ENCODE peak calls at places on chromosomes 1 and 21, in seven cellular contexts. G is heart left ventricle, H is uterus, D is tibial nerve, F is Caco-2, J is left lung, T is cardiac muscle cell. L is an unnamed sample. For H3K9me3, the result is how much of the 10 kb centered on the place peaks cover.

GRCh38 chr1:94418664-94419655 is 771 bp downstream of the ABCD3 start:
- DNase-seq in G (peak), H (peak), D (peak), F (no peak), J (peak), T (peak), L (peak)

GRCh38 chr21:45883090-45883489 is 98.5 kb upstream of the COL6A1 start:
- DNase-seq in G (no peak), H (no peak), D (no peak), F (no peak), J (no peak), T (no peak), L (no peak)

GRCh38 chr1:41073971-41074370 is 52.4 kb upstream of the SLFNL1 start:
- DNase-seq in G (no peak), H (no peak), D (no peak), F (no peak), J (no peak), T (peak), L (no peak)

GRCh38 chr1:21594935-21595897 is 73.9 kb downstream of the RAP1GAP start:
- DNase-seq in G (peak), H (no peak), D (peak), F (peak), J (peak), T (peak), L (peak)

GRCh38 chr1:47224676-47225399 is 7.2 kb downstream of the TAL1 start:
- DNase-seq in G (no peak), H (peak), D (no peak), F (no peak), J (no peak), T (no peak), L (no peak)

GRCh38 chr1:44894591-44894990 is 51.5 kb upstream of the PTCH2 start:
- DNase-seq in G (no peak), H (no peak), D (no peak), F (no peak), J (no peak), T (peak), L (no peak)

GRCh38 chr1:151512801-151513625 is 1.8 kb downstream of the CGN start:
- DNase-seq in G (no peak), H (no peak), D (no peak), F (peak), J (peak), T (no peak), L (no peak)

GRCh38 chr1:204102719-204103118 is 29.8 kb downstream of the SOX13 start:
- DNase-seq in G (no peak), H (no peak), D (no peak), F (no peak), J (no peak), T (no peak), L (no peak)

GRCh38 chr1:53936430-53936829 is 9.1 kb downstream of the IFT25 start:
- DNase-seq in G (no peak), H (no peak), D (no peak), F (no peak), J (no peak), T (no peak), L (no peak)

GRCh38 chr1:152880316-152880715 is 2.2 kb downstream of the SMCP start:
- DNase-seq in G (no peak), H (no peak), D (no peak), F (no peak), J (no peak), T (no peak), L (no peak)
- H3K9me3 ChIP-seq in G (under half), H (under half), D (under half), F (under half), J (under half), T (under half), L (under half)

DNA sequence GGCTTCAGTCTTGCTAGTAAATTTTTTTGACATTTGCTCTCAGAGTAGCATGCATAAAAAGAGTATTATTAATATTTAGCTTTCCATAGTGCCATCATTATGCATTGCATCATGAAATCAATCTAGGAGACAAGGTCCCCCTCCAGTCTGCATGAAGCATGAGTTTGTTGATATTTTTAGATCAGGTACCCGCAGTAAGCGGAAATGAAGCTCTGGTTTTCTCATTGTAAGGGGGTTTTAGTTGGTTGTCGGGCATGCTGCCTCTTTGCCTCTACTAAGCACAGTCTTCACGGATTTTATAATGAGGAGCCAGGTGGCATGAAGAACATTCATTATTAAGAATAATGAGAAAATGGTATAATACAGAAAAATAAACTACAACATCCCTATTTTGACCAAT is 12.6 kb upstream of the PRDM2 start:
- DNase-seq in G (no peak), H (no peak), D (no peak), F (no peak), J (no peak), T (no peak), L (no peak)
- H3K4me3 ChIP-seq in G (no peak), H (no peak), D (no peak), F (no peak), J (no peak), T (no peak), L (no peak)

DNA sequence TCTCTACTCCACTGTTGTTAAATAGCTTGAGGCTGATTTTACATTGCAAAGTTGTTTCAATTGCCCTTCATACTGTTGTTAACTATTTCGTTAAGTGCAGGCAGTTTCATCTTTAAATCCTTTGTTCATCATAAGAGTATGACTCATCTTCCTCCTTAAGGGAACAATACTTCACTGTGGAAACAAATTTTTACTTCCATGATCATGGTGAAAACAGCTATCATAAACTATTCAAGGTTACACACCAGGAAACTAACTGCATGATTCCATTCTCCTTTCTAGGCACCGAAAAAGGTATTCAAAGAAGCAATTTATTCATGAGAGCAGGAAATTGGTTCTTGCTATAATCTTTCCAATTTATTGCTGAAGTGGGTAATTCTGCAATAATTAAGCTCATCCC is 593.2 kb downstream of the LRRIQ3 start:
- DNase-seq in G (no peak), H (no peak), D (no peak), F (no peak), J (no peak), T (no peak), L (no peak)
- H3K9me3 ChIP-seq in G (under half), H (under half), D (under half), F (under half), J (under half), T (under half), L (under half)

DNA sequence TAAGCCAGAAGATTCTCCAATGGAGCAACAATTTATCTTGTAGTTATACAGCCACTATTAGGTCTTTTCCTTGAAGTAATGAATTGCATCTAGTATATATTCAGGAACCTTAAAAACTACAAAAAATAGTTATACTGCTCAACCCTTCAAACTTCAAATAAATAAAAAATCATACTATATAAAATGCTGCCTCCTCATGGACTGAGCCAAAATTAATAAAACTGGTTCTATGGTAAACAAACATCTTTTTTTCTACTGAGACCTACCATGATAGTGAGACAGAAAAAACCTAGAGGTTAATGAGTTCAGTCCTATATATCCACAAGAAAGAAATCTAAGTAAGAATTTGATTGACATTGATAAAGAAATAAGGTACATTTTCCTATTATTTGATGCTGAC is 67.7 kb downstream of the GPATCH2 start:
- DNase-seq in G (no peak), H (no peak), D (no peak), F (no peak), J (no peak), T (no peak), L (no peak)
- H3K4me3 ChIP-seq in G (no peak), H (no peak), D (no peak), F (no peak), J (no peak), T (no peak), L (no peak)

DNA sequence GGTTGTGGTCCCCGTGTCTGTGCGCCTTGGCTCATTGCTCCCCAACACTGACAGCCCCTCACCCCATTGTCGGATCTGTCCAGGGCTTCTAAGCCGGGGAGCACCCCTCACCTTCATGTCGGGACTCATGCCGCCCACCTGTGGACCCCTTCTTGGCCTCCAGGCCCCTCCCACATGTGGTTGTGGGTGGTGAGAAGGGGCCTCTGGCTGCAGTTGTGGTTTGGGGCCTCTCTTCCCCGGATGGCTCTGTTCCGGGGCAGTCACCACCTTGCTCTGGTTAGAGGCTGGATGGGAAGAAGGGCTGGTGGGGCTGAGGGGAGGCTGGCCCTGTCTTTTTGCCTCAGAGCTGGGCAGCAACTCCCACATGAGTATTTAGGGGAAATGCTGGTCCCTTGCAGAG is 158.6 kb upstream of the C1orf174 start:
- DNase-seq in G (no peak), H (no peak), D (no peak), F (no peak), J (no peak), T (no peak), L (no peak)
- H3K9me3 ChIP-seq in G (under half), H (under half), D (under half), F (under half), J (under half), T (under half), L (under half)

GRCh38 chr1:101407505-101408211 is 170.8 kb downstream of the S1PR1 start:
- DNase-seq in G (no peak), H (no peak), D (no peak), F (no peak), J (no peak), T (no peak), L (no peak)

GRCh38 chr1:101410048-101410878 is 173.4 kb downstream of the S1PR1 start:
- DNase-seq in G (no peak), H (no peak), D (no peak), F (no peak), J (no peak), T (peak), L (no peak)

GRCh38 chr1:101409102-101409501 is 172.3 kb downstream of the S1PR1 start:
- DNase-seq in G (no peak), H (no peak), D (no peak), F (no peak), J (no peak), T (no peak), L (no peak)

GRCh38 chr1:101406271-101406670 is 169.5 kb downstream of the S1PR1 start:
- DNase-seq in G (no peak), H (no peak), D (no peak), F (no peak), J (no peak), T (no peak), L (no peak)

DNA sequence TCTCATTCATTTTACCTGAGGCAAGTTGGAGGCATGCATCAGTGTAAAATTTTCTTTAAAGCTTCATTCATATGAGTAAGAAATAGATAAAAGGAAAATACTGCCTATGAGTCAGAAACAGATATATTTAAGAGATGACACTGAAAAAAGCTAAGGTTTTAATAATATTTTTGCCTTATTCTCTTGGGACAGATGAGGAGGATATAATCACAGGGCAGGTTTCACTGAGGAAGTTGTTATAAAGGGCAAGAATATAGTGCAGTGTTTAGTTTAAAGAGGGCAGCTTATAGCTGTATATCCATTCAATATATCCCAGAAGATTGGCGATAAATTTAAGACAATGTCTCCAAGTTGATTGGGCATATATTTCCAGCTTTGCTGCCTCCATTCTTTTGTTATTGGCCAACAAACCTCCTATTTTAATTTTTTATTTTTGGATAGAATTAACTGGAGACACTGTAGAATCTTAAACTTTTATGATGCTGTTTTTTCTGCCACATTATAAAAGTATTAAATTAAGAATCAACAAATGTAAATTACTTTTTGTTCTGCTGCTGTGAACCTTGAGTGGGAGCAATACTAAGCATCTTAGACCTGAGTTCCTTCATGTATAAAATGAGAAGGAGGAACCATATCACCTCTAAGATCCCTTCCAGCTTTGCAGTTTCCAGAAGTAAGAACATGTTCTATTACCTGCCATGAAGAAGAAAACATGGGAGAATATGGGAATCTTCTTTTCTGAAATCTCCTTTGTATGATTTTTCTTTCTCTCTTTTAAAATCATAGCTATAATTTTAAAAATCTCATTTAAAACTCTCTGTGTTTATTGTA is 171.6 kb downstream of the S1PR1 start:
- DNase-seq in G (no peak), H (no peak), D (no peak), F (no peak), J (no peak), T (no peak), L (no peak)
- H3K4me3 ChIP-seq in G (no peak), H (no peak), D (no peak), F (no peak), J (no peak), T (no peak), L (no peak)

GRCh38 chr1:28642847-28643635 is at the start of gene TAF12:
- DNase-seq in G (peak), H (peak), D (peak), F (peak), J (peak), T (peak), L (peak)
- H3K9me3 ChIP-seq in G (under half), H (under half), D (under half), F (under half), J (under half), T (under half), L (under half)

L was measured in MG63.